ENCODE peak calls at places on chromosomes 11 and 22, in six cellular contexts. Y is esophagus squamous epithelium, N is OCI-LY7, D is mesenchymal stem cell, X is heart left ventricle, W is lower lobe of right lung. F is an unnamed sample.

GRCh38 chr22:37386441-37386840 is 40.8 kb downstream of the ELFN2 start:
- DNase-seq in Y (no peak), N (no peak), D (no peak), X (no peak), W (no peak), F (no peak)

GRCh38 chr22:38397189-38398097 is 57.6 kb downstream of the KCNJ4 start:
- DNase-seq in Y (no peak), N (peak; percentile 65), D (peak; percentile 37), X (peak; percentile 63), W (peak; percentile 74), F (no peak)

GRCh38 chr22:28435271-28435825 is 244.3 kb downstream of the TTC28 start:
- DNase-seq in Y (no peak), N (no peak), D (no peak), X (peak; percentile 38), W (peak; percentile 56), F (no peak)

GRCh38 chr11:78940500-78941225 is 366.0 kb upstream of the NARS2 start:
- DNase-seq in Y (no peak), N (no peak), D (no peak), X (no peak), W (no peak), F (no peak)

GRCh38 chr22:30253205-30253852 is 6.8 kb upstream of the LIF start:
- DNase-seq in Y (no peak), N (no peak), D (no peak), X (peak; percentile 79), W (no peak), F (no peak)

GRCh38 chr11:126431401-126432064 is 76.0 kb downstream of the ST3GAL4 start:
- DNase-seq in Y (no peak), N (no peak), D (peak; percentile 72), X (peak; percentile 60), W (no peak), F (no peak)

GRCh38 chr11:17471501-17471900 is 5.1 kb downstream of the ABCC8 start:
- DNase-seq in Y (no peak), N (no peak), D (no peak), X (no peak), W (no peak), F (no peak)

GRCh38 chr11:59822989-59823566 is 12.5 kb upstream of the MRPL16 start:
- DNase-seq in Y (no peak), N (peak; percentile 84), D (peak; percentile 74), X (peak; percentile 30), W (no peak), F (no peak)

GRCh38 chr11:64713781-64714363 is 9.1 kb downstream of the NRXN2 start:
- DNase-seq in Y (no peak), N (no peak), D (no peak), X (no peak), W (no peak), F (no peak)

GRCh38 chr11:106466441-106467190 is 389.2 kb downstream of the AASDHPPT start:
- DNase-seq in Y (no peak), N (no peak), D (peak; percentile 94), X (no peak), W (no peak), F (no peak)

GRCh38 chr11:73996161-73996747 is 12.6 kb downstream of the UCP3 start:
- DNase-seq in Y (no peak), N (no peak), D (no peak), X (no peak), W (no peak), F (no peak)

GRCh38 chr11:10660323-10660722 is 33.2 kb downstream of the IRAG1 start:
- DNase-seq in Y (no peak), N (no peak), D (no peak), X (no peak), W (no peak), F (no peak)

GRCh38 chr11:73072935-73073481 is 69.1 kb downstream of the FCHSD2 start:
- DNase-seq in Y (no peak), N (peak; percentile 56), D (peak; percentile 41), X (no peak), W (no peak), F (no peak)

GRCh38 chr11:32796425-32796824 is 2.0 kb upstream of the CCDC73 start:
- DNase-seq in Y (no peak), N (no peak), D (no peak), X (no peak), W (no peak), F (no peak)

GRCh38 chr11:35237860-35238715 is 99.1 kb downstream of the CD44 start:
- DNase-seq in Y (no peak), N (peak; percentile 83), D (no peak), X (peak; percentile 53), W (no peak), F (no peak)

DNA sequence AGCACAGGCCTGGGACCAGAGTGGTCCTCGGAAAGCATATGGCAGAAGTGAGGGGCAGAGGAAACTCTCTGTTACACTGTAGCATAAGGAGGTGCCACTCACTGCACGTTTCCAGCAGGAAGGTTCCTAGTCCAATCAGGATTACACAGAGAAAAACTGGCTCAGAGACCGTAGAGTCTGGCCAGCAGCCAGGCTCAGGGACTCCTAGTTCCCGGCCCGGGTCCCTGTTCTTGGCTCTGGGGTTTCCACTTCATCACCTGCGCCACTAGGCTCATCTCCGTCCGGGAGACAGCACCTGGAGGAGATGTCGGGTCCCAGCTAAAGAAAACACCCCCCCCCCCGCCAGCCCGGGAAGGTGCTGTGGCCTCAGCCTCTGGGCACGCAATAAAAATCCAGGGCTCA is 1.1 kb downstream of the TTLL12 start:
- DNase-seq in Y (no peak), N (peak; percentile 19), D (peak; percentile 52), X (peak; percentile 38), W (no peak), F (no peak)
- H3K27ac ChIP-seq in Y (peak overlapping the region; percentile 93), N (peak overlapping the region; percentile 51), D (no peak overlapping the region), X (no peak overlapping the region), W (peak overlapping the region; percentile 82), F (peak overlapping the region; percentile 75)

GRCh38 chr22:25127274-25127673 is 72.4 kb upstream of the CRYBB3 start:
- DNase-seq in Y (no peak), N (no peak), D (no peak), X (no peak), W (no peak), F (no peak)
- H3K4me1 ChIP-seq in Y (peaks cover 16% of the 10 kb centered on the region), N (no peaks in the 10 kb centered on the region), D (no peaks in the 10 kb centered on the region), X (peaks cover 21% of the 10 kb centered on the region), W (peaks cover 39% of the 10 kb centered on the region), F (no peaks in the 10 kb centered on the region)

GRCh38 chr22:43812890-43813289 is 785 bp upstream of the EFCAB6 start:
- DNase-seq in Y (no peak), N (no peak), D (no peak), X (no peak), W (no peak), F (no peak)
- H3K27ac ChIP-seq in Y (peak overlapping the region; percentile 88), N (no peak overlapping the region), D (no peak overlapping the region), X (peak overlapping the region; percentile 86), W (peak overlapping the region; percentile 84), F (peak overlapping the region; percentile 64)

DNA sequence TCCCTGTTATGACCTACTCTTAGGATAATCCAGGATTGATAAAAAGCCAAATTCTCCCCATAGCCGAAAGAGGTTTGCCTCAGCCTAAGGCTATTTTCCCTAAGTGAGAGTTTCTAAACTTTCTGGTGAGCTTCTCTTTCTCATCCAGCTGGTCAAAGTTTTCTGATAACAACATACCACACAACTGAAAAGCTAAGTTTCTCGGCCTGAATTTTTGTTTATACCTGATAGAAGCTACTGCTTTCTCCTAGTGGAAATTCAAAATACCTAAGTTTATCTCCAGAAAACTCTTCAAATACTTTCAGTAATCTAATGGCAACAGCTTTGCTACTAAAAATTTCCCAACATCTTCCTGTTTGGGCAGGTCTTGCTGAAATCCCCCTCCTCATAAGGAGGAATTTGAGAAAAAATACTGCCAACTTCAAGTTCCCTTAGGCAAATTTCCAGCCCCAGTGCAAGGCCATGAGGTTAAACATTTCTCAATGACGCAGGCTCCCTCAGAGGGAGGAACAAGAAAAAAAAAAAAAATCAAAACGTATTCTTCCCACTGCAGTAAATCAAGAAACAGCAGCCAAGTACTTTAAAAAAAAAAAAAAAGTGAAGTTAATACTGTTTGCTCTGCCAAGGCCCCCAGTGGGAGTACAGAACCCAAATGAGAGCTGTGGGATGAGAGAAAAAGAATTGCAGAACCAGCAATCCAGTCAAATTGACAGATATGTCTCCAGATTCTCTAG is 127.0 kb downstream of the MRTFA start:
- DNase-seq in Y (no peak), N (no peak), D (peak; percentile 95), X (peak; percentile 68), W (no peak), F (no peak)
- H3K4me1 ChIP-seq in Y (peaks cover 17% of the 10 kb centered on the region), N (peaks cover 54% of the 10 kb centered on the region), D (peaks cover 6% of the 10 kb centered on the region), X (peaks cover 63% of the 10 kb centered on the region), W (peaks cover 59% of the 10 kb centered on the region), F (no peaks in the 10 kb centered on the region)